ENCODE peak calls at places on chromosome 5, in six cellular contexts. L is A549, U is H54, B is HCT116, J is body of pancreas, C is IMR-90. T is an unnamed sample.

GRCh38 chr5:112529525-112529924 is 110.4 kb upstream of the EPB41L4A start:
- DNase-seq in C (no peak), J (no peak), U (no peak), L (peak), B (peak), T (no peak)

GRCh38 chr5:172213126-172213525 is 19.2 kb downstream of the EFCAB9 start:
- DNase-seq in B (no peak), U (no peak), C (no peak), J (no peak), L (no peak), T (no peak)

GRCh38 chr5:41371741-41372140 is 138.7 kb downstream of the PLCXD3 start:
- DNase-seq in U (peak), C (peak), L (peak), J (no peak), B (no peak), T (no peak)

GRCh38 chr5:172887735-172888134 is 53.7 kb downstream of the ERGIC1 start:
- DNase-seq in L (no peak), B (no peak), J (no peak), U (no peak), C (peak), T (peak)

GRCh38 chr5:156879665-156880285 is 29.7 kb downstream of the PPP1R2B start:
- DNase-seq in C (no peak), B (no peak), U (no peak), J (no peak), L (no peak), T (no peak)

GRCh38 chr5:172235132-172235780 is 41.3 kb downstream of the EFCAB9 start:
- DNase-seq in J (no peak), C (peak), U (no peak), B (no peak), L (peak), T (no peak)

GRCh38 chr5:100667021-100667671 is 132.0 kb downstream of the FAM174A start:
- DNase-seq in J (no peak), U (peak), B (no peak), L (no peak), C (peak), T (no peak)

GRCh38 chr5:167072225-167072624 is 1219.2 kb upstream of the WWC1 start:
- DNase-seq in L (no peak), U (no peak), J (no peak), B (no peak), C (no peak), T (no peak)

GRCh38 chr5:117261948-117262606 is 687.5 kb upstream of the SEMA6A start:
- DNase-seq in J (no peak), U (no peak), B (no peak), L (no peak), C (no peak), T (no peak)

GRCh38 chr5:163408311-163408923 is 29.0 kb upstream of the CCNG1 start:
- DNase-seq in B (peak), L (peak), U (peak), C (peak), J (peak), T (no peak)

GRCh38 chr5:123809594-123810172 is 297.7 kb downstream of the CSNK1G3 start:
- DNase-seq in L (no peak), B (no peak), J (peak), U (no peak), C (no peak), T (no peak)

GRCh38 chr5:32264954-32265572 is 47.7 kb downstream of the MTMR12 start:
- DNase-seq in J (no peak), B (no peak), L (no peak), U (no peak), C (no peak), T (no peak)

GRCh38 chr5:80072103-80073073 is 37.2 kb downstream of the THBS4 start:
- DNase-seq in B (no peak), C (peak), U (peak), L (no peak), J (no peak), T (no peak)

GRCh38 chr5:131545856-131546255 is 89.2 kb downstream of the RAPGEF6 start:
- DNase-seq in U (no peak), B (no peak), J (no peak), C (peak), L (peak), T (no peak)

GRCh38 chr5:43729846-43730478 is 127.0 kb downstream of the NNT start:
- DNase-seq in U (no peak), J (no peak), C (peak), L (peak), B (peak), T (no peak)

GRCh38 chr5:173826179-173826920 is 61.8 kb upstream of the CPEB4 start:
- DNase-seq in B (no peak), C (no peak), L (no peak), J (peak), U (no peak), T (no peak)

GRCh38 chr5:61677220-61677619 is 345.2 kb downstream of the ZSWIM6 start:
- DNase-seq in U (no peak), J (no peak), L (no peak), B (no peak), C (no peak), T (no peak)

GRCh38 chr5:171444582-171444981 is 25.1 kb downstream of the FGF18 start:
- DNase-seq in B (no peak), U (no peak), L (no peak), J (no peak), C (no peak), T (no peak)

GRCh38 chr5:17114715-17115599 is 102.5 kb upstream of the BASP1 start:
- DNase-seq in U (no peak), B (no peak), J (no peak), L (peak), C (no peak), T (no peak)

GRCh38 chr5:62720036-62720441 is 141.4 kb downstream of the LRRC70 start:
- DNase-seq in C (peak), L (peak), U (no peak), B (peak), J (peak), T (no peak)

GRCh38 chr5:176789873-176790615 is 20.3 kb upstream of the UNC5A start:
- DNase-seq in U (no peak), B (no peak), C (no peak), J (no peak), L (no peak), T (no peak)

GRCh38 chr5:624118-624950 is 12.2 kb downstream of the CEP72 start:
- DNase-seq in U (no peak), B (no peak), L (no peak), J (no peak), C (no peak), T (no peak)

GRCh38 chr5:16727937-16728336 is 111.1 kb upstream of the RETREG1 start:
- DNase-seq in B (no peak), J (peak), L (no peak), U (no peak), C (no peak), T (peak)

GRCh38 chr5:62082370-62082778 is 223.6 kb upstream of the KIF2A start:
- DNase-seq in C (peak), L (no peak), J (no peak), U (peak), B (peak), T (no peak)

GRCh38 chr5:173720341-173721258 is 104.2 kb upstream of the BOD1 start:
- DNase-seq in B (no peak), U (no peak), J (no peak), C (no peak), L (no peak), T (no peak)

GRCh38 chr5:142426129-142426641 is 101.4 kb upstream of the SPRY4 start:
- DNase-seq in B (no peak), L (no peak), U (peak), J (peak), C (peak), T (peak)

GRCh38 chr5:111143910-111144309 is 51.8 kb downstream of the WDR36 start:
- DNase-seq in B (no peak), U (no peak), J (peak), L (no peak), C (peak), T (peak)

GRCh38 chr5:175883506-175883905 is 12.1 kb downstream of the CPLX2 start:
- DNase-seq in U (no peak), L (no peak), J (no peak), B (no peak), C (no peak), T (no peak)

GRCh38 chr5:33854733-33855151 is 37.0 kb downstream of the ADAMTS12 start:
- DNase-seq in U (peak), B (no peak), C (peak), J (no peak), L (no peak), T (no peak)

GRCh38 chr5:86337667-86338460 is 279.9 kb upstream of the COX7C start:
- DNase-seq in L (no peak), J (no peak), B (no peak), U (no peak), C (no peak), T (no peak)

GRCh38 chr5:2223303-2223702 is 340.6 kb upstream of the IRX4 start:
- DNase-seq in L (no peak), J (peak), B (no peak), C (no peak), U (no peak), T (no peak)

GRCh38 chr5:34598177-34598794 is 57.8 kb upstream of the RAI14 start:
- DNase-seq in U (peak), L (peak), C (peak), B (peak), J (no peak), T (no peak)

GRCh38 chr5:82272957-82273356 is 5.2 kb downstream of the RPS23 start:
- DNase-seq in L (no peak), U (no peak), J (no peak), C (no peak), B (no peak), T (no peak)
- TF ChIP-seq POLR2A in L (no peak), U (no peak), J (no peak), C (no peak), B (no peak), T (no peak)

GRCh38 chr5:109411627-109412026 is 1.9 kb upstream of the PJA2 start:
- DNase-seq in J (no peak), B (peak), U (peak), L (peak), C (peak), T (no peak)

GRCh38 chr5:109411175-109411514 is 1.4 kb upstream of the PJA2 start:
- DNase-seq in C (no peak), L (no peak), U (no peak), J (no peak), B (no peak), T (no peak)

GRCh38 chr5:109410389-109411174 is 808 bp upstream of the PJA2 start:
- DNase-seq in C (peak), L (peak), U (peak), J (peak), B (peak), T (peak)

GRCh38 chr5:109409061-109409843 is 522 bp downstream of the PJA2 start:
- DNase-seq in U (peak), J (peak), C (peak), L (peak), B (peak), T (peak)

GRCh38 chr5:109409844-109410388 is at the start of gene PJA2:
- DNase-seq in L (peak), U (peak), C (peak), J (peak), B (peak), T (peak)
- TF ChIP-seq POLR2A in L (peak), U (peak), C (no peak), J (peak), B (peak), T (no peak)

DNA sequence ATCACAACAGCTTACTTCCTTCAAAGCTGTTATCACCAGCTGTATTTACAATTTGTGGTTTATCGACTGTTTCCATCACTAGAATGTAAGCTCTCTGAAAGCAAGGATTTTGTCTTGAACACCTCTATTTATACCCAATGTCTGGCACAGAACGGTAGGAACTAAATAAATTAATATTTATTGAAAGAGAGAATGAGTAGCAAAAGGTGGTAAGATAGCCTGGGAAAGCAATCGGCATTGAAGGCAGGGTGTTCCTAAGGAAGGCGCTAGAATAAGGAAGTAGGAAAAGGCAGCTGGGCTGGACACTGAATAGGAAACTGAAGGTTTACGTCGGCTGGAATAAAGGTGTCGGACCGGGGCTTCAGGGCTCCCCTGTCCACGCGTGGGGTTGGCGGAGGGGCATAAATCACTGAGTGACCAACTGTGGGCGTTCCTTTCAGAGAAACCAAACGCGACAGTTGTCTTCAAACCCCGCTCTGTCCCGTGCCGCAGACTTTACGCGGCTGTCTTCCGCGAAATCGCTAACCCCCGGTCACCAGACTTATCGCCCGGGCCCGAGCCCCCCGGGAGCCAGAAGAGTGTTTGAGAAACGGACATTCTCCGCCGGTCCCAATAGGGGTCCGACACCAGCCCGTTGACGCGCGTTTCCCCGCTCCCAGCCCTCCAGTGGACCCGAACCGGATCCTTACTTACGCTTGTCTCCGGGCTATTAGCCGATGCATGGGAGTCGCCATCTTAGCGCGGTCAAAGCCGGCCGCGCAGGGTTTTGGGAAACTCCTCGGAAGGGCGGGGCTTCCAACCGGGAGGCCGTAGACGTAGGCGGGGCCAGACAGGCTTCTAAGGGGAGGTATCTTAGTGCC is at the start of gene ZCCHC10:
- DNase-seq in U (peak), L (peak), J (peak), B (peak), C (peak), T (peak)
- TF ChIP-seq POLR2A in U (peak), L (peak), J (peak), B (no peak), C (peak), T (peak)

DNA sequence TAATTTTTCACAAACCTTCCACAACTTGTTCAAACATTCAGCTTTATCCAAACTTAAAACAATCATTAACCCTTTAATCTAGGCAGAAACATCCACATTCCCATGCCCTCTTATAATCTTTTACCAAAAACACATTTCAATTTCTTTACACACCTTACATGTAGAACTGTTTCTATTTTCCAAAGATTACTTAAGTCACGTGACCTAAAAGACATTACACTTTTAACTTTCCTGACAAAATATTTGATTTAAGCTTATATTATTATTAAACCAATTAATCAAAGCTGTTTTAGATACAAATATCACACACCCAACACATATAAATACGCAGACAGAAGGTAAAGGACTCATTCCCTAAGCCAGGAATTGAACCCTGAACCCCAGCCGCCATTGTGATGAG is 21.0 kb upstream of the MRPS30 start:
- DNase-seq in C (no peak), L (no peak), U (no peak), J (no peak), B (no peak), T (no peak)
- TF ChIP-seq POLR2A in C (no peak), L (no peak), U (no peak), J (no peak), B (no peak), T (no peak)

GRCh38 chr5:116038817-116039216 is 6.5 kb downstream of the ARL14EPL start:
- DNase-seq in B (no peak), U (no peak), J (no peak), C (no peak), L (no peak), T (no peak)
- TF ChIP-seq POLR2A in B (no peak), U (no peak), J (no peak), C (no peak), L (no peak), T (no peak)

GRCh38 chr5:139243425-139243965 is 45.3 kb upstream of the SIL1 start:
- DNase-seq in L (no peak), C (peak), J (no peak), B (no peak), U (no peak), T (no peak)

GRCh38 chr5:139248826-139249453 is 44.6 kb upstream of the MATR3 start:
- DNase-seq in B (no peak), C (no peak), U (no peak), J (no peak), L (no peak), T (no peak)

GRCh38 chr5:139245637-139246335 is 47.6 kb upstream of the SIL1 start:
- DNase-seq in U (no peak), L (no peak), B (no peak), C (no peak), J (no peak), T (no peak)

GRCh38 chr5:139251281-139251687 is 42.3 kb upstream of the MATR3 start:
- DNase-seq in B (no peak), J (no peak), L (no peak), U (no peak), C (no peak), T (no peak)

GRCh38 chr5:139246394-139246793 is 47.1 kb upstream of the MATR3 start:
- DNase-seq in L (no peak), B (no peak), J (no peak), U (peak), C (peak), T (no peak)
- TF ChIP-seq POLR2A in L (no peak), B (no peak), J (no peak), U (no peak), C (no peak), T (no peak)

GRCh38 chr5:95842955-95843544 is 20.5 kb upstream of the GLRX start:
- DNase-seq in L (peak), U (peak), J (peak), B (no peak), C (peak), T (peak)
- TF ChIP-seq POLR2A in L (no peak), U (no peak), J (no peak), B (no peak), C (no peak), T (no peak)